ENCODE peak calls at places on chromosomes 12 and 14, in six cellular contexts. H, C, D, J, X and Y are unnamed samples.

GRCh38 chr14:55233591-55233990 is 37.6 kb upstream of the FBXO34 start:
- DNase-seq in H (no peak), C (no peak), D (no peak), J (no peak), X (no peak), Y (no peak)

GRCh38 chr12:92068441-92068840 is 77.2 kb downstream of the BTG1 start:
- DNase-seq in H (peak; percentile 17), C (no peak), D (no peak), J (no peak), X (no peak), Y (no peak)

GRCh38 chr14:59161571-59162175 is 26.8 kb upstream of the DAAM1 start:
- DNase-seq in H (no peak), C (no peak), D (no peak), J (no peak), X (no peak), Y (peak; percentile 66)

GRCh38 chr12:57460457-57461325 is 1.1 kb downstream of the GLI1 start:
- DNase-seq in H (peak; percentile 46), C (no peak), D (no peak), J (no peak), X (no peak), Y (no peak)

GRCh38 chr12:25236190-25236589 is 14.5 kb downstream of the KRAS start:
- DNase-seq in H (no peak), C (no peak), D (no peak), J (no peak), X (no peak), Y (no peak)

GRCh38 chr14:59869381-59870255 is 958 bp downstream of the RTN1 start:
- DNase-seq in H (no peak), C (peak; percentile 64), D (no peak), J (peak; percentile 73), X (no peak), Y (no peak)

GRCh38 chr14:37588956-37589737 is 5.9 kb downstream of the FOXA1 start:
- DNase-seq in H (no peak), C (no peak), D (no peak), J (no peak), X (no peak), Y (peak; percentile 58)

GRCh38 chr12:3973269-3973884 is 100.2 kb upstream of the PARP11 start:
- DNase-seq in H (no peak), C (no peak), D (no peak), J (no peak), X (no peak), Y (no peak)

GRCh38 chr14:59342516-59343484 is 122.4 kb downstream of the GPR135 start:
- DNase-seq in H (no peak), C (no peak), D (no peak), J (no peak), X (peak; percentile 45), Y (no peak)

GRCh38 chr12:130104114-130104513 is 58.1 kb upstream of the FZD10 start:
- DNase-seq in H (no peak), C (no peak), D (no peak), J (no peak), X (no peak), Y (no peak)

GRCh38 chr14:63045234-63045611 is at the start of gene KCNH5:
- DNase-seq in H (peak; percentile 83), C (no peak), D (no peak), J (peak; percentile 75), X (peak; percentile 16), Y (peak; percentile 78)

GRCh38 chr12:3119192-3119744 is 42.1 kb downstream of the TSPAN9 start:
- DNase-seq in H (no peak), C (no peak), D (no peak), J (no peak), X (no peak), Y (no peak)

GRCh38 chr12:41795066-41795465 is 349.6 kb downstream of the GXYLT1 start:
- DNase-seq in H (no peak), C (no peak), D (no peak), J (no peak), X (no peak), Y (no peak)

GRCh38 chr14:99718031-99718810 is 34.1 kb downstream of the CYP46A1 start:
- DNase-seq in H (no peak), C (no peak), D (peak; percentile 25), J (no peak), X (no peak), Y (peak; percentile 69)

GRCh38 chr14:95310635-95311380 is 8.9 kb downstream of the CLMN start:
- DNase-seq in H (no peak), C (no peak), D (no peak), J (peak; percentile 54), X (no peak), Y (no peak)

GRCh38 chr14:74459289-74459946 is 33.4 kb upstream of the SYNDIG1L start:
- DNase-seq in H (peak; percentile 67), C (no peak), D (no peak), J (no peak), X (no peak), Y (peak; percentile 71)

DNA sequence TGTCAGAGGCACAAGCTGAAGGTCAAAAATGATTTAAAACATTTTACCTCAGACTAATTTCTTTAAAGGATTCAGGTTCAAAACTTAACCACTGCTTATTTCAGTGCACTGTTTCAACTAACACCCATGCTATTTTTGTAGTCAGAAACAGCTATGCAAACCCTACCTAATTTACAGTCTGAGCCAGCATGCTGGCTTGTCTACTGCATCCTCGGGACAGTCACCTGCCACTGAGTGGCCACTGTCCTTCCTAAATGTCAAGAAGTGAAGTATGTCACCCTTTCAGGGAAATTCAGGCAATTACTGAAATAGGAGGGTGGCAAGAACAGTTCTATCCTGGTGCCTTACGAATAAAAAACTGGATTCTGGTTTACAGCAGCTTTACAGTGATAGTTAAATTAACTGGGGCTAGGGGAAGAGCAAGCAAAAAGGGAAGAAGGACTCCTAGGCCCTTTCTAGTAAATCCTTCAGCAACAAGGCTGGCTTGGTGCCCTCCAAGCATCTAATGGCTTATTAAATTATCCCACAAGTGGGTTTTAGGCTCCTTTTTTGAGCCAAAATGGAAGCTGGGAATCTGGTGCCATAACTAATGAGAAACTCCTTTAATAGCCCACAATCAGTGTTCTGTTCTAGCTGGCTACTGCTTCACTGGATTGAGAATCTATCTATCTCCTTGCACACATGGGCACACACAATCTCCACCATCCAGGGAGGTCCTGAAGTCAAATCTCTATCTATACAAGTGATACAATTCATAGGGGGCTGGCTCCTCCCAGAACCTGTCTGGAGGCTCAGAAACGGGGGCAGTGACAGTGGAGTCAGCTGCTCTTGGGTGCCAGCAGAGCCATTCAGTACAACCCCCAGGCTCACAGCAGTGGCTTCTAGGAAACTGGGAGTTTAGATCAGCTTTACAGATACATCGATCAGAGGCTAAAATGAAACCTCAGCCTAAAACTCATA is 43.4 kb downstream of the SH2B3 start:
- DNase-seq in H (no peak), C (peak; percentile 47), D (no peak), J (no peak), X (no peak), Y (peak; percentile 4)
- H3K36me3 ChIP-seq in H (peaks cover 66% of the 10 kb centered on the region), C (peaks cover 60% of the 10 kb centered on the region), D (peaks cover 18% of the 10 kb centered on the region), J (peaks cover 9% of the 10 kb centered on the region), X (peaks cover 55% of the 10 kb centered on the region), Y (peaks cover 79% of the 10 kb centered on the region)

GRCh38 chr12:117100251-117100650 is 1.0 kb upstream of the TESC start:
- DNase-seq in H (no peak), C (peak; percentile 35), D (no peak), J (peak; percentile 69), X (no peak), Y (no peak)

GRCh38 chr12:117098361-117099217 is 627 bp downstream of the TESC start:
- DNase-seq in H (no peak), C (peak; percentile 54), D (no peak), J (peak; percentile 77), X (no peak), Y (peak; percentile 35)

GRCh38 chr12:117097159-117097558 is 2.1 kb downstream of the TESC start:
- DNase-seq in H (no peak), C (peak; percentile 32), D (no peak), J (peak; percentile 43), X (no peak), Y (no peak)

GRCh38 chr12:117096643-117097042 is 2.6 kb downstream of the TESC start:
- DNase-seq in H (no peak), C (peak; percentile 15), D (no peak), J (peak; percentile 48), X (no peak), Y (no peak)

DNA sequence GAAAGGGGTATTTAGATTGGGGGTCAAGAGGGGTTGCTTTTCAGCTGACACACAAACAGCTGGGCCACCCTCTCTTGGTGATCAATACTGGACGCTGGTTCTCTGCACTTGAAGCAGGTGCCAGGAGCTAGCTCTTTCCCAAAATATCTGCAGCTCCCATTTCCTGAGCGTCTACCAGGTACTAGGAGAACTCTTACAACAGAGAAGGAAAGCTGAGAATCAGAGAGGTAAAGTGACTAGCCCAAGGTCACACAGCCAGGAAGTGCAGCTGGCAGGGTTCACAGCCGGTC is 1.2 kb downstream of the TESC start:
- DNase-seq in H (no peak), C (no peak), D (no peak), J (no peak), X (no peak), Y (no peak)
- H3K4me1 ChIP-seq in H (no peaks in the 10 kb centered on the region), C (peaks cover 14% of the 10 kb centered on the region), D (no peaks in the 10 kb centered on the region), J (no peaks in the 10 kb centered on the region), X (peaks cover 76% of the 10 kb centered on the region), Y (no peaks in the 10 kb centered on the region)

DNA sequence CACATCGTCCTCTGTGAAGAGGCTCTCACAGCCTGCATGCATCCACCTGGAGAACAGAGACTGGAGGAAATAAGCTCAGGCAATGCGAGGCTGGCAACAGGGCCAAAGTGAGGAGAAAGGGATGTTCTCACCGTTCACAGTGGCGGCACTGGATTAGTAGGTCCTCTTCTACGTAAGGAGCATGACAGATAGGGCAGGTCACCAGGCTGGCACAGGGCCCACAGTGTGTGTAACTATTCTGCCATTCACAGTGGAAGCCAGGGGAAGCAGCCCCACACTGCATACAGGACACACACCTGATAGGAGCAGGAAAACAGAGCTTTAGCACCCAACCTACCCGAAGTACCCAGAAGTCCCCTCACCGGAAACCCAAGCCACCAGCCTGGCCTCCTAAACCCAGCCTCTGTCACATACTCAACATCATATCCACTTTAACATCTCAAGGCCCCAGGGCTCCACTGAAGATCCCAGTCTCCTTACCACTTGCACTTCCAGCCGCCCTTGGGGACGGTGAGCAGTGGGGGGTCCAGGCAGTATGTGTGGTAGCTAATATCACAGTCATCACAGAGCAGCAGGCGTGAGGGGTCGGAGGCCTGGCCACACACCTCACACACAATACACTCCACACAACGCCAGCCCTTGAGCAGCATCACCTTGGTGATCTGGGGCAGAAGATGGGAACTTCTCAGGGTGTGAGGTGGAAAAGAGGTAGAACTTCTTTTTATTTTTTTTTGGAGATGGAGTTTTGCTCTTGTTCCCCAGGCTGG is 14.3 kb downstream of the KMT2D start:
- DNase-seq in H (no peak), C (peak; percentile 56), D (no peak), J (peak; percentile 68), X (no peak), Y (no peak)
- H3K36me3 ChIP-seq in H (peaks cover 91% of the 10 kb centered on the region), C (peaks cover 97% of the 10 kb centered on the region), D (peaks cover 42% of the 10 kb centered on the region), J (peaks cover 30% of the 10 kb centered on the region), X (peaks cover 100% of the 10 kb centered on the region), Y (peaks cover 96% of the 10 kb centered on the region)

DNA sequence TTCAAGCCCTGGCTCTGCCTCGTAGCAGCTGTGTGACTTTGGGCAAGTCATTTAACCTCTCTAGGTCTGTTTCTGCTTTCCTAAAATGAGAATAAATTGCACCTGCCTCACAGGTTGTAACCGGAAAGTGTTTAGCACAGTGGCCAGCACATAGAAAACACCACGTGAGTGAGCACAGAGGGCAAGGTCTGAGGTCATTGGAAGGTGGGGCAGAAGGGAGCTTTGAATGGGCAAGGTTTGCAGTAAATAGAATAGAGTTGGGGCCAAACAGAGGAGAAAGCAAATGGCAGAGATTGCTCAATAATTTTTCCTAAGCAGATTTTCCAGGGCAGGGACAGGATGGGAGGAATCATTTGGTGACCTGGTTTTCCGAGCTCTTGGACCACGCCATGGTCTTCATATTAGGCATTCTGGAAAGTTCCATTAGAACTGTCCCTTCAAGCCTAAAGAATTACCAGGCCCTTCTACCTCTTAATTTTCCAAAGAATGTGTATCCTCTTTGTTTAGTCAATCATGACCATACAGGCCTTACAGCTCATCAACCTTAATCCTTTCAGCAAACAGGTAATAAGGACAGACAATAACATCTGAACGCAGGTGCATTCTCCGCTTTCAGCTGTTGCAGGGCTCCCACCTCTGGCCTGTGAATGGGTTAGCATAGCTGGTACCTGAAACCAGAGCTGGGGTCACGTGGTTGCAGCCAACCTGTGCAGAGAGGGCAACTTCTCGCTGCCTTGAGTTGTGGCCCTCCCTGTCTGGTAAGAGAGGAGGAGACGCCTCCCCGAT is 53.8 kb downstream of the VWF start:
- DNase-seq in H (no peak), C (no peak), D (no peak), J (no peak), X (no peak), Y (no peak)
- H3K4me1 ChIP-seq in H (peaks cover 10% of the 10 kb centered on the region), C (peaks cover 14% of the 10 kb centered on the region), D (peaks cover 18% of the 10 kb centered on the region), J (no peaks in the 10 kb centered on the region), X (peaks cover 84% of the 10 kb centered on the region), Y (no peaks in the 10 kb centered on the region)